ENCODE peak calls at places on chromosomes 11 and 22, in six cellular contexts. One of them, this sample, is unnamed.

GRCh38 chr22:21837184-21837979 is 30.1 kb downstream of the MAPK1 start:
- DNase-seq in H9: no peak
- DNase-seq in IMR-90: peak
- DNase-seq in H1: no peak
- DNase-seq in mesenchymal stem cell: peak
- DNase-seq in trophoblast cell: no peak
- DNase-seq in this sample: peak

GRCh38 chr22:46251816-46252380 is 1.8 kb upstream of the CDPF1 start:
- DNase-seq in H9: no peak
- DNase-seq in IMR-90: no peak
- DNase-seq in mesenchymal stem cell: no peak
- DNase-seq in H1: no peak
- DNase-seq in trophoblast cell: no peak
- DNase-seq in this sample: no peak

GRCh38 chr22:20091690-20092476 is 11.8 kb downstream of the DGCR8 start:
- DNase-seq in H9: no peak
- DNase-seq in trophoblast cell: no peak
- DNase-seq in H1: no peak
- DNase-seq in mesenchymal stem cell: no peak
- DNase-seq in IMR-90: no peak
- DNase-seq in this sample: no peak

GRCh38 chr22:45453764-45454163 is 40.3 kb downstream of the RIBC2 start:
- DNase-seq in H1: no peak
- DNase-seq in IMR-90: no peak
- DNase-seq in mesenchymal stem cell: no peak
- DNase-seq in H9: no peak
- DNase-seq in trophoblast cell: no peak
- DNase-seq in this sample: no peak

GRCh38 chr11:117468888-117469287 is 141.2 kb downstream of the CEP164 start:
- DNase-seq in trophoblast cell: no peak
- DNase-seq in IMR-90: no peak
- DNase-seq in H1: no peak
- DNase-seq in H9: no peak
- DNase-seq in mesenchymal stem cell: no peak
- DNase-seq in this sample: no peak

GRCh38 chr11:107116358-107116757 is 98.1 kb upstream of the GUCY1A2 start:
- DNase-seq in mesenchymal stem cell: peak
- DNase-seq in IMR-90: no peak
- DNase-seq in H9: no peak
- DNase-seq in H1: no peak
- DNase-seq in trophoblast cell: no peak
- DNase-seq in this sample: no peak

GRCh38 chr22:33573479-33573878 is 346.8 kb downstream of the LARGE1 start:
- DNase-seq in H1: no peak
- DNase-seq in IMR-90: no peak
- DNase-seq in mesenchymal stem cell: no peak
- DNase-seq in H9: no peak
- DNase-seq in trophoblast cell: no peak
- DNase-seq in this sample: no peak

GRCh38 chr11:66100272-66101037 is 30.4 kb downstream of the PACS1 start:
- DNase-seq in trophoblast cell: no peak
- DNase-seq in IMR-90: no peak
- DNase-seq in H1: no peak
- DNase-seq in mesenchymal stem cell: no peak
- DNase-seq in H9: no peak
- DNase-seq in this sample: no peak

GRCh38 chr22:23240639-23241389 is 60.5 kb downstream of the BCR start:
- DNase-seq in mesenchymal stem cell: no peak
- DNase-seq in H9: peak
- DNase-seq in IMR-90: no peak
- DNase-seq in H1: no peak
- DNase-seq in trophoblast cell: peak
- DNase-seq in this sample: no peak

GRCh38 chr11:117696489-117696888 is 100.5 kb downstream of the DSCAML1 start:
- DNase-seq in mesenchymal stem cell: no peak
- DNase-seq in H1: no peak
- DNase-seq in trophoblast cell: no peak
- DNase-seq in H9: no peak
- DNase-seq in IMR-90: no peak
- DNase-seq in this sample: no peak

GRCh38 chr11:12079726-12080556 is 30.4 kb upstream of the MICAL2 start:
- DNase-seq in IMR-90: peak
- DNase-seq in mesenchymal stem cell: peak
- DNase-seq in H1: no peak
- DNase-seq in H9: no peak
- DNase-seq in trophoblast cell: peak
- DNase-seq in this sample: no peak

GRCh38 chr22:42990131-42990838 is 24.7 kb downstream of the PACSIN2 start:
- DNase-seq in H9: no peak
- DNase-seq in H1: no peak
- DNase-seq in IMR-90: peak
- DNase-seq in mesenchymal stem cell: peak
- DNase-seq in trophoblast cell: peak
- DNase-seq in this sample: no peak

GRCh38 chr11:55624531-55624930 is 10.4 kb upstream of the OR4P4 start:
- DNase-seq in H9: no peak
- DNase-seq in IMR-90: no peak
- DNase-seq in trophoblast cell: no peak
- DNase-seq in H1: no peak
- DNase-seq in mesenchymal stem cell: no peak
- DNase-seq in this sample: no peak

GRCh38 chr22:23181763-23182288 is 1.5 kb downstream of the BCR start:
- DNase-seq in trophoblast cell: no peak
- DNase-seq in IMR-90: no peak
- DNase-seq in mesenchymal stem cell: no peak
- DNase-seq in H1: no peak
- DNase-seq in H9: no peak
- DNase-seq in this sample: no peak

GRCh38 chr11:47899801-47900200 is 51.7 kb upstream of the NUP160 start:
- DNase-seq in trophoblast cell: no peak
- DNase-seq in H9: no peak
- DNase-seq in IMR-90: no peak
- DNase-seq in mesenchymal stem cell: no peak
- DNase-seq in H1: no peak
- DNase-seq in this sample: no peak

GRCh38 chr11:45043755-45044475 is 93.2 kb upstream of the TP53I11 start:
- DNase-seq in IMR-90: no peak
- DNase-seq in H9: no peak
- DNase-seq in mesenchymal stem cell: no peak
- DNase-seq in trophoblast cell: no peak
- DNase-seq in H1: no peak
- DNase-seq in this sample: no peak
- H3K14ac ChIP-seq in IMR-90: no peak
- H3K14ac ChIP-seq in H9: no peak
- H3K14ac ChIP-seq in mesenchymal stem cell: no peak
- H3K14ac ChIP-seq in trophoblast cell: no peak
- H3K14ac ChIP-seq in H1: no peak
- H3K14ac ChIP-seq in this sample: no peak

GRCh38 chr11:100939581-100939980 is 190.0 kb downstream of the PGR start:
- DNase-seq in IMR-90: no peak
- DNase-seq in mesenchymal stem cell: no peak
- DNase-seq in H9: no peak
- DNase-seq in H1: no peak
- DNase-seq in trophoblast cell: no peak
- DNase-seq in this sample: no peak

GRCh38 chr11:100941033-100941432 is 188.6 kb downstream of the PGR start:
- DNase-seq in trophoblast cell: no peak
- DNase-seq in H9: no peak
- DNase-seq in H1: no peak
- DNase-seq in mesenchymal stem cell: no peak
- DNase-seq in IMR-90: no peak
- DNase-seq in this sample: no peak

GRCh38 chr11:100936781-100937180 is 192.8 kb downstream of the PGR start:
- DNase-seq in trophoblast cell: no peak
- DNase-seq in H9: no peak
- DNase-seq in H1: no peak
- DNase-seq in IMR-90: no peak
- DNase-seq in mesenchymal stem cell: no peak
- DNase-seq in this sample: no peak

GRCh38 chr11:100942016-100942415 is 187.6 kb downstream of the PGR start:
- DNase-seq in H9: no peak
- DNase-seq in IMR-90: peak
- DNase-seq in trophoblast cell: no peak
- DNase-seq in H1: no peak
- DNase-seq in mesenchymal stem cell: peak
- DNase-seq in this sample: no peak
- H2AFZ ChIP-seq in H9: no peak
- H2AFZ ChIP-seq in IMR-90: no peak
- H2AFZ ChIP-seq in trophoblast cell: no peak
- H2AFZ ChIP-seq in H1: no peak
- H2AFZ ChIP-seq in mesenchymal stem cell: no peak
- H2AFZ ChIP-seq in this sample: no peak

GRCh38 chr22:40406063-40406890 is 35.9 kb downstream of the SGSM3 start:
- DNase-seq in IMR-90: no peak
- DNase-seq in trophoblast cell: no peak
- DNase-seq in H1: no peak
- DNase-seq in mesenchymal stem cell: no peak
- DNase-seq in H9: no peak
- DNase-seq in this sample: no peak
- H3K14ac ChIP-seq in IMR-90: no peak
- H3K14ac ChIP-seq in trophoblast cell: no peak
- H3K14ac ChIP-seq in H1: no peak
- H3K14ac ChIP-seq in mesenchymal stem cell: no peak
- H3K14ac ChIP-seq in H9: no peak
- H3K14ac ChIP-seq in this sample: no peak

GRCh38 chr11:78823588-78823987 is 248.9 kb upstream of the NARS2 start:
- DNase-seq in H9: no peak
- DNase-seq in trophoblast cell: no peak
- DNase-seq in mesenchymal stem cell: no peak
- DNase-seq in H1: no peak
- DNase-seq in IMR-90: no peak
- DNase-seq in this sample: no peak

GRCh38 chr11:78820722-78821121 is 246.1 kb upstream of the NARS2 start:
- DNase-seq in H1: no peak
- DNase-seq in H9: no peak
- DNase-seq in trophoblast cell: no peak
- DNase-seq in IMR-90: no peak
- DNase-seq in mesenchymal stem cell: no peak
- DNase-seq in this sample: no peak

GRCh38 chr11:78821371-78822306 is 247.0 kb upstream of the NARS2 start:
- DNase-seq in H9: no peak
- DNase-seq in mesenchymal stem cell: no peak
- DNase-seq in H1: no peak
- DNase-seq in trophoblast cell: no peak
- DNase-seq in IMR-90: peak
- DNase-seq in this sample: no peak

GRCh38 chr11:78825531-78825930 is 250.9 kb upstream of the NARS2 start:
- DNase-seq in trophoblast cell: no peak
- DNase-seq in mesenchymal stem cell: no peak
- DNase-seq in H1: no peak
- DNase-seq in H9: no peak
- DNase-seq in IMR-90: peak
- DNase-seq in this sample: no peak

GRCh38 chr11:78822931-78823423 is 248.3 kb upstream of the NARS2 start:
- DNase-seq in H9: peak
- DNase-seq in IMR-90: no peak
- DNase-seq in trophoblast cell: no peak
- DNase-seq in mesenchymal stem cell: no peak
- DNase-seq in H1: no peak
- DNase-seq in this sample: no peak
- H2AFZ ChIP-seq in H9: no peak
- H2AFZ ChIP-seq in IMR-90: no peak
- H2AFZ ChIP-seq in trophoblast cell: no peak
- H2AFZ ChIP-seq in mesenchymal stem cell: no peak
- H2AFZ ChIP-seq in H1: no peak
- H2AFZ ChIP-seq in this sample: no peak